ENCODE peak calls at places on chromosomes 4 and X, in four cellular contexts. D is fibroblast of the aortic adventitia; A is GDM1; J is activated CD4-positive, alpha-beta T cell treated with anti-CD3 and anti-CD28 coated beads, Interleukin-2, amount 10 ng/mL, durations not matched to agents 24 days and 14 days. K is an unnamed sample.

GRCh38 chr4:102554482-102554881 is 53.3 kb downstream of the NFKB1 start:
- DNase-seq in D (peak; percentile 39), A (no peak), J (no peak), K (no peak)

GRCh38 chr4:139020384-139020783 is 4.8 kb downstream of the NOCT start:
- DNase-seq in D (no peak), A (no peak), J (no peak), K (no peak)

GRCh38 chr4:149980941-149981340 is 97.3 kb upstream of the DCLK2 start:
- DNase-seq in D (peak; percentile 74), A (no peak), J (peak; percentile 83), K (no peak)

GRCh38 chr4:101252721-101253120 is 94.6 kb downstream of the PPP3CA start:
- DNase-seq in D (peak; percentile 26), A (no peak), J (no peak), K (no peak)

GRCh38 chrX:46722742-46723568 is 36.0 kb downstream of the SLC9A7 start:
- DNase-seq in D (peak; percentile 44), A (no peak), J (no peak), K (no peak)

GRCh38 chr4:115418997-115419396 is 305.6 kb upstream of the NDST4 start:
- DNase-seq in D (no peak), A (no peak), J (no peak), K (no peak)

GRCh38 chr4:151887151-151887815 is 126.5 kb upstream of the GATB start:
- DNase-seq in D (peak; percentile 57), A (peak; percentile 10), J (no peak), K (peak; percentile 18)

GRCh38 chrX:107857815-107858214 is 32.1 kb downstream of the MID2 start:
- DNase-seq in D (no peak), A (no peak), J (no peak), K (no peak)

GRCh38 chrX:116267511-116268040 is 97.0 kb downstream of the AGTR2 start:
- DNase-seq in D (peak; percentile 61), A (no peak), J (no peak), K (no peak)

GRCh38 chrX:82973641-82974040 is 534.4 kb upstream of the POU3F4 start:
- DNase-seq in D (no peak), A (no peak), J (no peak), K (no peak)